ENCODE peak calls at places on chromosomes 13 and 19, in five cellular contexts. I is body of pancreas, V is K562, G is epithelial cell of esophagus, S is cardiac fibroblast. L is an unnamed sample.

GRCh38 chr13:111854403-111854802 is 212.5 kb upstream of the SOX1 start:
- DNase-seq in V (no peak), S (no peak), G (no peak), I (no peak), L (no peak)

GRCh38 chr19:6761053-6761676 is 6.1 kb downstream of the SH2D3A start:
- DNase-seq in I (no peak), S (peak; percentile 39), G (no peak), V (peak; percentile 80), L (no peak)

GRCh38 chr19:17889609-17890214 is 18.0 kb downstream of the SLC5A5 start:
- DNase-seq in V (peak; percentile 39), I (no peak), G (peak; percentile 66), S (peak; percentile 56), L (no peak)

GRCh38 chr19:54518844-54519243 is 16.2 kb downstream of the LAIR2 start:
- DNase-seq in I (no peak), S (peak; percentile 0), V (peak; percentile 54), G (peak; percentile 2), L (no peak)

GRCh38 chr19:17125728-17126677 is 50.4 kb downstream of the MYO9B start:
- DNase-seq in G (no peak), I (peak; percentile 62), S (peak; percentile 55), V (no peak), L (peak; percentile 90)

GRCh38 chr19:17952041-17952976 is 14.6 kb upstream of the KCNN1 start:
- DNase-seq in I (no peak), G (no peak), V (peak; percentile 71), S (no peak), L (no peak)

GRCh38 chr19:53944933-53945332 is 17.8 kb upstream of the CACNG8 start:
- DNase-seq in I (no peak), V (no peak), G (no peak), S (no peak), L (no peak)

GRCh38 chr19:18109731-18110671 is 12.4 kb downstream of the MAST3 start:
- DNase-seq in I (peak; percentile 68), G (peak; percentile 33), V (peak; percentile 89), S (no peak), L (no peak)

GRCh38 chr13:26254583-26255102 is 714 bp downstream of the CDK8 start:
- DNase-seq in G (peak; percentile 72), S (peak; percentile 45), I (peak; percentile 68), V (peak; percentile 14), L (peak; percentile 49)

GRCh38 chr19:20244356-20244755 is 77.3 kb downstream of the ZNF486 start:
- DNase-seq in V (no peak), I (no peak), S (no peak), G (no peak), L (no peak)
- TF ChIP-seq CTCF in V (no peak), I (no peak), S (no peak), G (no peak), L (no peak)

DNA sequence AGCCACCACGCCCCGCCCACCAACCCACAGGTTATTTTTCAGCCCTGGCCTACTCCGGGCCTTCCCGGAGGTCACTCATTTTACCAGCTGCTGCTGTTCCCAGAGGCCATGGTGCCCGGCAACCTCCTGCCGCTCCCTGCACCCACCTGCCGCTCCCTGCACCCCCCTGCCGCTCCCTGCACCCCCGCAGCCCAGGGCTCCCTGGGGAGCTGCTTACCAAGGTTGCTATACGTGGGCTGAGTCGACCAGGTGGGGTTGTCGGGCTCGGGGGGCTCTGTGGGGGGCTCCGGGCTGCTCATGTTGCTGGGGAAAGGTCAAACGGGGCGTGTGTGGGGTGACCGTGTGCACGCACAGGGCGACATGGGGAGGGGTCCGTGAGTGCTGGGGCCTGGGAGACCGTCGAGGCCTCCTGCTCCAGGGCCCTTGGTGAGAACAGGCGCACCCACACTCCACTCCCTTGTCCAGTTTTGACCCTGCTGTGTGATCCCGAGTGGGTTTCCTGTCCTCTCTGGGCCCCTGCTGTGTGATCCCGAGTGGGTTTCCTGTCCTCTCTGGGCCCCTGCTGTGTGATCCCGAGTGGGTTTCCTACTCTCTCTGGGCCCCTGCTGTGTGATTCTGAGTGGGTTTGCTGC is 1.2 kb downstream of the PEAK3 start:
- DNase-seq in I (peak; percentile 71), V (no peak), S (no peak), G (no peak), L (no peak)
- TF ChIP-seq CTCF in I (no peak), V (no peak), S (no peak), G (no peak), L (no peak)

GRCh38 chr13:46666727-46667456 is 113.9 kb downstream of the LRCH1 start:
- DNase-seq in G (no peak), S (no peak), I (no peak), V (no peak), L (no peak)
- TF ChIP-seq CTCF in G (no peak), S (no peak), I (no peak), V (no peak), L (no peak)

DNA sequence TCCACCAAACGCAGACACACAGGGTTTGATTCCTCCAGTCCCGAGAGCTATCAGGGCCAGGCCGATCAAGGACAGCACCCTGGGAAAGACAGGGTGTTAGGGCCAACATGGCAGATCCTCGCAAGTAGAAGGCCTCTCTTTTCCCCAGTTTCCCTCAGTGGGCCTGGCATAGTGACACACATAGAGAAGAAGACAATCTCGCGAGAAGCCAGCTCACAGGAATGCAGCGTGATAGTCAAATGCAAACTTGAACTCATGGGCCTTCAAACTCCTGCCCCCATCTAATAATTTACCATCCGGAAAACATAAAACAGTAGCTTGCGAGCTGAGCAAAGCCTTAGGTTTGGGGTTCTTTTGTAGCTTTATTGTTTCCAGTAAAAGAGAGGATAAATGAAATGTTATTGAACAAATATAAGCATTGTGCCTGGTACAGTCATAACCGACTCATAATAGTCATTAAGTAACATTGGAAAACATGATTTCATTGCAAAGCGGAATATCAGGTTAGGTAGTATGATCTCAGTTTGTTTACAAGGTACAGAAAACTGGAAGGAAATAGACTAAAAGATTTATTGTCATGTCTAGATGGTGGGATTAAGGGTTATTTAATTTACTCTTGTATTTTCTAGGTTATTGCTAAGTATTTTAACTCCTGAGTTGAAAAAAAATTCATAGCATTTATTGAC is 30.5 kb downstream of the SLC15A1 start:
- DNase-seq in V (no peak), G (peak; percentile 78), S (peak; percentile 32), I (no peak), L (no peak)
- TF ChIP-seq CTCF in V (no peak), G (no peak), S (no peak), I (no peak), L (no peak)

GRCh38 chr19:15419413-15420025 is 731 bp upstream of the AKAP8L start:
- DNase-seq in G (no peak), V (no peak), I (no peak), S (peak; percentile 28), L (no peak)
- TF ChIP-seq CTCF in G (no peak), V (no peak), I (no peak), S (no peak), L (peak; percentile 53)

DNA sequence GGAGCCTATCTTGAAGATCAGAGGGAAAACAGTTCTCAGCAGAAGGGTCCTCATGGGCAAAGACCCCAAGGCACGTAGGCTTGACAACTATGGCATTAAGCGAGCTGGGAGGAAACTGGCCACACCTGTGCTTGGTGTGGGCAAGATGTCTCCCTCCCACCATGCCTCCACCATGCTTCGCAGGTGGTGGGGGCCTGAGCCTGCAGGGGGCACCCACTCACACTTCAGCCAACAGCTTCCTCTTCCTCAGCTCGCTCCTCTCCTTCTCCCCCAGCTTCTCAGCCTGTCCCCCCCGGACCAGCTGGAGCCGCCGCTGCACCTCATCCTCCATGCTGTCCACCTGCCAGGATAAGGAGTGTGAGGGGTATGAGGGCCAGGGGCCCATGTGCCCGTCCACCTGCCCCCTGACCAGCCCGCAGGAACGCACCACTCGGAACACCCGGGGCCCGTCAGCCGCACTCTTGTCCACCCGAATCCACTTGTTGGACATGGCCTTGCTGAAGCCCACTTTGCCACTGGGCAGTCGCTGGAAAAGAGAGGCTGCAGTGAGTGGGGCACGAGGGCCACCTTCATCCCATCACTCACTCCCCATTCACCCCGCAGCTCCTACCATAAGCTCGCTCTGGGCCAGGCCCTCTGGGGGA is 3.4 kb downstream of the FARSA start:
- DNase-seq in I (no peak), S (no peak), V (no peak), G (no peak), L (no peak)
- TF ChIP-seq CTCF in I (no peak), S (no peak), V (no peak), G (no peak), L (no peak)

GRCh38 chr19:11797491-11797890 is 832 bp upstream of the ZNF491 start:
- DNase-seq in I (peak; percentile 97), V (peak; percentile 76), S (peak; percentile 93), G (peak; percentile 90), L (peak; percentile 71)

GRCh38 chr19:11792942-11793341 is 5.4 kb upstream of the ZNF491 start:
- DNase-seq in I (no peak), G (no peak), S (no peak), V (no peak), L (no peak)

GRCh38 chr19:11798391-11799296 is at the start of gene ZNF491:
- DNase-seq in I (peak; percentile 96), V (peak; percentile 82), G (peak; percentile 92), S (peak; percentile 87), L (peak; percentile 86)
- TF ChIP-seq CTCF in I (peak; percentile 47), V (peak; percentile 29), G (no peak), S (no peak), L (no peak)